ENCODE peak calls at places on chromosomes 11 and 22, in ten cellular contexts. H is H9, D is HepG2, Q is neural progenitor cell, E is mammary epithelial cell, K is fibroblast of lung, X is OCI-LY7, I is SK-N-SH, F is HCT116, O is H1. L is an unnamed sample. For H3K79me2, the result is how much of the 10 kb centered on the place peaks cover.

GRCh38 chr22:37021041-37021440 is 1.5 kb downstream of the MPST start:
- DNase-seq in E (no peak), F (no peak), Q (no peak), I (no peak), O (no peak), H (no peak), X (no peak), K (no peak), D (no peak), L (no peak)

GRCh38 chr11:74739546-74740270 is 8.5 kb upstream of the CHRDL2 start:
- DNase-seq in K (peak), D (peak), O (peak), F (peak), H (peak), E (peak), Q (peak), X (peak), I (peak), L (peak)

GRCh38 chr11:24963879-24964278 is 467.0 kb downstream of the LUZP2 start:
- DNase-seq in I (no peak), F (no peak), H (no peak), D (no peak), K (peak), Q (no peak), X (no peak), O (no peak), E (no peak), L (peak)

GRCh38 chr22:38073150-38074130 is 10.5 kb downstream of the SLC16A8 start:
- DNase-seq in I (no peak), D (no peak), H (no peak), X (no peak), K (no peak), F (no peak), E (no peak), O (no peak), Q (no peak), L (no peak)

GRCh38 chr11:60169264-60169915 is 13.5 kb downstream of the MS4A6A start:
- DNase-seq in F (peak), K (no peak), Q (peak), E (peak), X (peak), D (peak), H (no peak), O (no peak), I (no peak), L (peak)

GRCh38 chr11:68128682-68129327 is 7.6 kb upstream of the CHKA start:
- DNase-seq in E (no peak), I (peak), H (peak), X (no peak), F (no peak), Q (no peak), O (no peak), K (peak), D (peak), L (peak)

GRCh38 chr22:50192056-50192824 is 6.5 kb downstream of the TRABD start:
- DNase-seq in D (no peak), I (no peak), H (no peak), E (peak), O (no peak), Q (no peak), K (no peak), F (no peak), X (peak), L (no peak)

GRCh38 chr22:26308467-26308866 is 120.6 kb upstream of the ASPHD2 start:
- DNase-seq in H (no peak), Q (no peak), I (no peak), E (no peak), O (no peak), D (no peak), X (no peak), K (no peak), F (no peak), L (no peak)

GRCh38 chr11:117143390-117143789 is 697 bp upstream of the PAFAH1B2 start:
- DNase-seq in K (peak), Q (peak), F (no peak), E (peak), I (peak), H (no peak), X (peak), D (no peak), O (no peak), L (peak)

GRCh38 chr11:72829884-72830533 is 15.8 kb downstream of the ATG16L2 start:
- DNase-seq in O (no peak), H (no peak), I (no peak), D (no peak), K (no peak), Q (no peak), E (no peak), X (no peak), F (no peak), L (no peak)

GRCh38 chr22:27686534-27686933 is 115.0 kb downstream of the MN1 start:
- DNase-seq in X (no peak), F (peak), I (no peak), O (no peak), Q (no peak), K (peak), H (no peak), E (no peak), D (peak), L (peak)

GRCh38 chr22:37566329-37566837 is 6.1 kb downstream of the CDC42EP1 start:
- DNase-seq in H (peak), E (no peak), K (no peak), Q (no peak), F (no peak), I (no peak), X (no peak), D (no peak), O (no peak), L (no peak)

GRCh38 chr11:16881074-16881709 is 133.0 kb downstream of the PLEKHA7 start:
- DNase-seq in K (peak), O (no peak), D (no peak), E (peak), F (no peak), X (no peak), Q (peak), I (no peak), H (no peak), L (peak)

GRCh38 chr11:33543823-33544222 is 156.8 kb downstream of the C11orf91 start:
- DNase-seq in O (no peak), K (no peak), H (no peak), Q (no peak), F (no peak), D (no peak), I (no peak), X (no peak), E (peak), L (no peak)

GRCh38 chr11:126109941-126110731 is 47.5 kb upstream of the CDON start:
- DNase-seq in K (peak), D (no peak), I (no peak), E (no peak), O (no peak), X (no peak), Q (no peak), F (no peak), H (no peak), L (peak)

GRCh38 chr11:131077340-131077739 is 161.1 kb upstream of the SNX19 start:
- DNase-seq in I (no peak), X (no peak), H (no peak), F (no peak), D (no peak), Q (no peak), E (peak), O (no peak), K (no peak), L (no peak)

GRCh38 chr11:96045622-96046456 is 121.9 kb upstream of the MTMR2 start:
- DNase-seq in I (peak), E (no peak), X (no peak), D (no peak), H (peak), F (no peak), Q (peak), O (peak), K (peak), L (peak)

GRCh38 chr22:38017272-38017920 is 33.0 kb upstream of the SOX10 start:
- DNase-seq in E (peak), X (no peak), H (no peak), F (no peak), K (peak), D (no peak), Q (no peak), I (no peak), O (no peak), L (peak)

GRCh38 chr11:4093519-4094347 is 866 bp upstream of the RRM1 start:
- DNase-seq in O (no peak), F (no peak), K (no peak), I (no peak), X (no peak), Q (no peak), H (no peak), D (no peak), E (no peak), L (no peak)

GRCh38 chr11:28690746-28691145 is 582.6 kb downstream of the METTL15 start:
- DNase-seq in D (no peak), O (no peak), E (no peak), H (no peak), K (peak), X (no peak), I (no peak), F (no peak), Q (no peak), L (peak)

GRCh38 chr11:131688056-131688693 is 317.8 kb downstream of the NTM start:
- DNase-seq in X (peak), D (peak), I (peak), F (no peak), O (peak), H (peak), E (peak), K (peak), Q (peak), L (peak)

GRCh38 chr11:2797741-2798361 is 87.7 kb downstream of the CDKN1C start:
- DNase-seq in H (peak), K (no peak), X (no peak), E (no peak), I (no peak), D (no peak), F (no peak), Q (no peak), O (no peak), L (no peak)

GRCh38 chr22:30205281-30206115 is 41.1 kb downstream of the LIF start:
- DNase-seq in K (peak), I (peak), E (peak), D (peak), O (no peak), Q (no peak), H (no peak), X (no peak), F (no peak), L (peak)

DNA sequence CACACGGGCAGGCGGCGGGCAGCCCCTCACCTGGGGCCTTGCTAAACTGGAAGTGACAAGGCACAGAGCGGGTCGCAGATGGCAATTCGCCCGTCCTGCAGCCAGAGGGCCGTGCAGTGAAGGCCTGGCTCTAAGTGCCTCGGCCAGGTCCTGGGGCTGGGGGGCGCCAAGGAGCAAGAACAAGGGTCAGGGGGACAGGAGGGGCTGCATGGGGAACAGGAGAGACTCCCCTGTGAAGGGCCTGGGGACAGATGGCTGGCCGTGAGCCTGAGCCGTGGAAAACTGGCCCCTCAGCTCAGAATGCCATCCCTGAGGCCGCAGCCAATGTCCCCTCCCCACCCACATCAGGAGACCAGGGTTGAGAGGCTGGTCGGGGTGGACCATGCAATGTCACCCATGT is 60.0 kb downstream of the RTL6 start:
- DNase-seq in I (peak), K (no peak), H (peak), O (no peak), D (no peak), X (no peak), F (no peak), E (no peak), Q (peak), L (no peak)
- TF ChIP-seq CTCF in I (peak), K (no peak), H (peak), O (peak), D (peak), X (peak), F (peak), E (no peak), Q (peak), L (no peak)

DNA sequence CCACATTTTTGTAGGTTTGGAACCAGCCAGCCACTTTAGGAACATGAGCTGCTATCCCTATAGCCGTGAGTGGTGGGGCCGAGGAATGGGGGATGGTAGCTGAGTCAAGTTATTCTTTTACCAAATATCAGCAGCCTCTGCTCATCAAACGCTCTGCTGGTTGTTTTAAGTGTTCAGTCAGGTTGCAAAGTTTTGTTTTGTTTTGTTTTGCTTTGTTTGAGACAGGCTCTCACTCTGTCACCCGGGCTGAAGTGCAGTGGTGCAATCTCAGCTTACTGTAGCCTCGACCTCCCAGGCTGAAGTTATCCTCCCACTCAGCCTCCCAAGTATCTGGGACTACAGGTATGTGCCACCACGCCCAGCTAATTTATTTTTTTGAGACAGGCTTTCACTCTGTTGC is 14.4 kb downstream of the CABIN1 start:
- DNase-seq in K (no peak), O (no peak), H (no peak), Q (no peak), D (peak), E (no peak), I (no peak), F (no peak), X (no peak), L (no peak)
- H3K79me2 ChIP-seq in K (under half), O (half or more), H (under half), Q (half or more), D (half or more), E (half or more), I (half or more), F (half or more), X (under half), L (under half)

GRCh38 chr22:17565986-17566687 is 2.8 kb downstream of the SLC25A18 start:
- DNase-seq in E (no peak), I (no peak), O (no peak), Q (no peak), F (no peak), K (no peak), X (no peak), D (no peak), H (no peak), L (no peak)

GRCh38 chr22:17566776-17567175 is 3.5 kb downstream of the SLC25A18 start:
- DNase-seq in O (no peak), E (no peak), F (no peak), I (no peak), K (no peak), D (no peak), H (no peak), X (no peak), Q (no peak), L (no peak)

GRCh38 chr22:17559188-17559587 is 4.1 kb upstream of the SLC25A18 start:
- DNase-seq in K (no peak), I (no peak), H (no peak), X (no peak), O (no peak), F (no peak), Q (no peak), E (no peak), D (no peak), L (no peak)

GRCh38 chr22:17563936-17564391 is 666 bp downstream of the SLC25A18 start:
- DNase-seq in X (no peak), D (no peak), F (no peak), E (no peak), K (peak), Q (no peak), I (no peak), O (no peak), H (no peak), L (peak)

DNA sequence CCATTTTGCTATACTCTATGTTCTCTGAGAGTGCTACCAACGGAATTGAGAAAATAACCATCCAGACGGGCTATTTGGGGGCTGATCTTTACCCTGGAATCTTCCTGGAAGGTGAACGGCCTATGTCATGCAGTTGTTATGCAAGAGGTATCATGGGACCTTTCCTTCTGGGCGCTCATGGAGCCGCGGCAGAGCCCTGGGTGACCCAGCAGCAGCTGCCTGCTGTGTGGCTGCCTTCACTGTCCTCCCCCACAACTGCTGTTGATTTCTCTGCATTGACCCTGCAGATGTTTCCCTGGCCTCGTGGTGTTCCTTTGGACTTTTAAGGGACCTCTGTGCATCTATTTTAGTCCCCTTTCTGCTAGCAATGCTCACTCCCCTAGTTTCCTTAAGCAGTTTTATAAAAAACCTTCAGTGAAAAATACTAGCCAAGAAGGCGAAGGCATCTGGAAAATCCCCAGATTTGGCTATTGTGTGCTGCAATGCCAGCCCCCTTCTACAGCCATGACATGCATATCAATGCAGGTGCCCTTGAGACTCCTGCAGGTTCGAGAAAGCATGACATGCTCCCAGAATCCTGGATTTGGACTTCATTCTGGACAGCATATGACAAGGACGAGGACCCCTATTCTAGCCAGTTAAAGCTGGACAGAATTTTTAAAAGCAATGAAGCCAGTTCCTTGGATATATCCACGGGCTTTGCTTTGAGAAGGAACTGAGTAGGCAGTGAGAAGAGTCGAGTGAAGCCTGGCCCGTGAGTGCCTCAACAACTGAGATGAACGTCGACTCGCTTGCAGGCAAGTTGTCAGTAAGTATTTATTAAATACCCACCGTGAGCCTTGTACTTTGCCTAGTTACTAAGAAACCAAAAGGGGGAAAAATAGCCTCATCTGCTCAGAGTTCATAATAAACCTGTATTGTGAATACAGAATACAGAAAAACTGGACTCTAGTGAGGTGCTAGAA is at the start of gene SLC25A18:
- DNase-seq in Q (peak), X (no peak), K (peak), D (peak), E (no peak), F (no peak), O (no peak), I (no peak), H (peak), L (peak)
- TF ChIP-seq CTCF in Q (peak), X (peak), K (no peak), D (no peak), E (no peak), F (peak), O (peak), I (peak), H (peak), L (no peak)

GRCh38 chr11:62545437-62546243 is 966 bp downstream of the AHNAK start:
- DNase-seq in E (peak), D (peak), X (no peak), Q (peak), K (peak), I (peak), F (peak), H (peak), O (peak), L (peak)

GRCh38 chr11:62542111-62542745 is 4.4 kb downstream of the AHNAK start:
- DNase-seq in Q (no peak), H (no peak), K (no peak), E (no peak), F (no peak), D (no peak), X (no peak), I (no peak), O (no peak), L (no peak)

GRCh38 chr11:62542750-62543567 is 3.6 kb downstream of the AHNAK start:
- DNase-seq in I (peak), F (peak), K (peak), Q (peak), X (peak), O (no peak), H (peak), E (peak), D (no peak), L (peak)

GRCh38 chr11:62544521-62545436 is 1.8 kb downstream of the AHNAK start:
- DNase-seq in Q (peak), H (no peak), D (no peak), F (no peak), E (no peak), I (no peak), O (no peak), K (no peak), X (no peak), L (no peak)

GRCh38 chr11:62543680-62544444 is 2.7 kb downstream of the AHNAK start:
- DNase-seq in D (no peak), F (no peak), K (no peak), Q (no peak), E (no peak), H (no peak), O (no peak), I (no peak), X (no peak), L (no peak)
- H3K79me2 ChIP-seq in D (half or more), F (half or more), K (half or more), Q (under half), E (half or more), H (under half), O (under half), I (half or more), X (under half), L (half or more)

DNA sequence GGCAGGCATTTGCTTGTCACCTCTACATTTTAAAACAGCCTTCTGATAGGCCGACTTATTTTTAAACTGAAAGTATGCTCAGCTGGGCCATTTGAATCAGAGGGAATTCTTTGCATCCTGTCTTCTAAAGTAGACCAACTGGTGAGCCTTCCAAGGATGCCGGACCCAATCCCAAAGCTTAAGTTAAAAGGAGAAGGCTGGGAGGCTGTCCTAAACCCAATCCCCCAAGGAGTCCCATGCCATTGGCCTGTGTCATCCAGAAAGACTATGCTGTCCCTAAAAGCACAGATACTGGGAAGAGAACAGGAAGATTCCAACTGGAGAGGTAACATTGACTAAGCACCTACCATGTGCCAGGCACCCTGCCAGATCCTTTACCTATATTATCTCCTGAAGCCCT is 18.0 kb downstream of the TENM4 start:
- DNase-seq in I (no peak), D (no peak), F (no peak), E (no peak), H (no peak), X (no peak), Q (no peak), O (no peak), K (no peak), L (no peak)
- TF ChIP-seq CTCF in I (no peak), D (no peak), F (no peak), E (no peak), H (no peak), X (no peak), Q (no peak), O (no peak), K (no peak), L (no peak)

L was measured in astrocyte.